ENCODE peak calls at places on chromosome 7, in four cellular contexts. M, S, N and K are unnamed samples. For H3K9me3, the result is how much of the 10 kb centered on the place peaks cover.

GRCh38 chr7:140417456-140418155 is 13.7 kb downstream of the RAB19 start:
- DNase-seq in M (no peak), S (no peak), N (no peak), K (no peak)

GRCh38 chr7:139094030-139094429 is 15.5 kb downstream of the ZC3HAV1 start:
- DNase-seq in M (no peak), S (no peak), N (no peak), K (no peak)

GRCh38 chr7:30920021-30920583 is 8.4 kb downstream of the AQP1 start:
- DNase-seq in M (no peak), S (peak), N (no peak), K (no peak)

GRCh38 chr7:107286751-107287621 is 118.2 kb downstream of the HBP1 start:
- DNase-seq in S (no peak), N (no peak), M (no peak), K (no peak)

GRCh38 chr7:36630112-36630650 is 94.1 kb downstream of the AOAH start:
- DNase-seq in S (no peak), N (no peak), M (no peak), K (no peak)

GRCh38 chr7:49845626-49846025 is 72.2 kb downstream of the VWC2 start:
- DNase-seq in N (no peak), S (no peak), M (no peak), K (no peak)

GRCh38 chr7:156096806-156097538 is 284.7 kb upstream of the SHH start:
- DNase-seq in S (no peak), N (no peak), M (no peak), K (no peak)

GRCh38 chr7:2719007-2719406 is 31.0 kb downstream of the AMZ1 start:
- DNase-seq in N (peak), S (no peak), M (peak), K (no peak)

GRCh38 chr7:31126976-31127375 is 74.9 kb downstream of the ADCYAP1R1 start:
- DNase-seq in N (no peak), S (no peak), M (no peak), K (no peak)

GRCh38 chr7:127813991-127814556 is 162.1 kb downstream of the SND1 start:
- DNase-seq in N (no peak), M (no peak), S (no peak), K (no peak)

GRCh38 chr7:143487566-143487965 is 9.9 kb downstream of the TAS2R41 start:
- DNase-seq in M (no peak), N (peak), S (no peak), K (no peak)

GRCh38 chr7:460374-461117 is 59.1 kb downstream of the PDGFA start:
- DNase-seq in M (no peak), S (peak), N (no peak), K (no peak)

GRCh38 chr7:5477126-5477525 is 53.5 kb upstream of the TNRC18 start:
- DNase-seq in M (no peak), S (no peak), N (no peak), K (no peak)

GRCh38 chr7:69656890-69657289 is 58.6 kb downstream of the AUTS2 start:
- DNase-seq in S (no peak), N (no peak), M (no peak), K (no peak)

GRCh38 chr7:87001214-87001613 is 58.2 kb downstream of the ELAPOR2 start:
- DNase-seq in M (no peak), S (no peak), N (no peak), K (no peak)

GRCh38 chr7:107505997-107506682 is 36.3 kb downstream of the GPR22 start:
- DNase-seq in S (no peak), M (no peak), N (peak), K (no peak)

GRCh38 chr7:111198255-111198654 is 107.3 kb downstream of the LRRN3 start:
- DNase-seq in N (no peak), S (peak), M (no peak), K (no peak)

GRCh38 chr7:106610996-106611886 is 49.7 kb downstream of the CCDC71L start:
- DNase-seq in M (no peak), N (no peak), S (no peak), K (no peak)

GRCh38 chr7:47816647-47817046 is 131.6 kb downstream of the PKD1L1 start:
- DNase-seq in N (no peak), S (no peak), M (no peak), K (no peak)

GRCh38 chr7:102916881-102917280 is 4.1 kb downstream of the LRRC17 start:
- DNase-seq in M (no peak), N (no peak), S (no peak), K (no peak)

GRCh38 chr7:134856692-134857091 is 77.3 kb downstream of the CALD1 start:
- DNase-seq in N (no peak), S (no peak), M (no peak), K (no peak)

GRCh38 chr7:29254663-29255062 is 60.1 kb downstream of the CHN2 start:
- DNase-seq in N (no peak), M (no peak), S (no peak), K (no peak)

GRCh38 chr7:156753630-156754029 is 113.1 kb downstream of the RNF32 start:
- DNase-seq in S (no peak), N (no peak), M (no peak), K (no peak)

GRCh38 chr7:41779918-41780317 is 77.0 kb upstream of the INHBA start:
- DNase-seq in N (no peak), S (no peak), M (no peak), K (no peak)

GRCh38 chr7:108322899-108323298 is 133.3 kb downstream of the NRCAM start:
- DNase-seq in S (no peak), N (no peak), M (no peak), K (no peak)

GRCh38 chr7:157854066-157854891 is 517.5 kb downstream of the DNAJB6 start:
- DNase-seq in N (peak), S (peak), M (no peak), K (no peak)

GRCh38 chr7:150803161-150803860 is 2.7 kb downstream of the TMEM176A start:
- DNase-seq in S (no peak), M (no peak), N (peak), K (no peak)

GRCh38 chr7:85041599-85042216 is 145.1 kb downstream of the SEMA3D start:
- DNase-seq in M (no peak), S (no peak), N (peak), K (peak)

GRCh38 chr7:151347200-151347599 is 5.6 kb downstream of the NUB1 start:
- DNase-seq in S (no peak), N (no peak), M (no peak), K (no peak)

DNA sequence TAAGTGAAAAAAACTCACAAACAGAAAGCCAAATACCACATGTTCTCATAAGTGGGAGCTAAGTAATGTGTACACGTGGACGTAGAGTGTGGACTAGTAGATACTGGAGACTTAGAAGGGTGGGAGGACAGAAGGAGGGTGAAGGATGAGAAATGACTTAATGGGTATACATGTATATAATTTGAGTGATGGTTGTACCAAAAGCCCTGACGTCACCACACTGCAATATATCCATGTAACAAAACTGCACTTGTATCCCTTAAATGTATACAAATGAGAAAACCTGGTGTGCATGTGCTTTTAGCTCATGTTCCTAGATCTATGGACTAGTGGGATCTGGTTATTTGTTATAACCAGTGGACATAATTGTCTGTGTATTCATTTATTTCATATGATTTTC is 48.5 kb upstream of the FGL2 start:
- DNase-seq in N (no peak), S (no peak), M (no peak), K (no peak)
- H3K9me3 ChIP-seq in N (under half), S (under half), M (under half), K (under half)

DNA sequence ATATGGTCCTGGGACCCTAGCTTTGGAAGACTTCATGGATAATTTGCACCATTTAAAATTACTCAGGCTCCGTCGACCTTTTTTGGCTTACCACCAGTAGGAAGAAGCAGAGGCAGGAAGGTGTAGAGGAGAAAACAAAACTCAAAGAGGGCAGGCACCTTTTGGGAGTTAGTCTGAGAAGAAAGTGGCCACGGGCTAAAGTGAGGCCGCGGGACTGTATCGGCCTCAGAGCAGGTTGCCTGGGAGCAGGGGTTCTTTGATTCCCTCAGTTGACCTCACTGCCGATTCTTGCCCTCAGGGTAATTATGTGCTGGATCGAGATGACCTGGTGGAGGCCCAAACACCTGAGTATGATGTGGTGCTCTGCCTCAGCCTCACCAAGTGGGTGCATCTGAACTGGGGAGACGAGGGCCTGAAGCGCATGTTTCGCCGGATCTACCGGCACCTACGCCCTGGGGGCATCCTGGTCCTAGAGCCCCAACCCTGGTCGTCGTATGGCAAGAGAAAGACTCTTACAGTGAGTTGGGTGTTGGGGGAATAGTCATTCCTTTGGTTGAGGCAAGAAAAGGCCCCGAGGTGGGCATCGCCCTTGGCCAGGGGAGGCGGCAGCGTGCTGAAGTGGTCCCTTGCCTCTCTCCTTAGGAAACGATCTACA is 3.1 kb downstream of the MEPCE start:
- DNase-seq in N (no peak), M (no peak), S (no peak), K (no peak)
- H3K27ac ChIP-seq in N (no peak), M (peak), S (peak), K (no peak)

DNA sequence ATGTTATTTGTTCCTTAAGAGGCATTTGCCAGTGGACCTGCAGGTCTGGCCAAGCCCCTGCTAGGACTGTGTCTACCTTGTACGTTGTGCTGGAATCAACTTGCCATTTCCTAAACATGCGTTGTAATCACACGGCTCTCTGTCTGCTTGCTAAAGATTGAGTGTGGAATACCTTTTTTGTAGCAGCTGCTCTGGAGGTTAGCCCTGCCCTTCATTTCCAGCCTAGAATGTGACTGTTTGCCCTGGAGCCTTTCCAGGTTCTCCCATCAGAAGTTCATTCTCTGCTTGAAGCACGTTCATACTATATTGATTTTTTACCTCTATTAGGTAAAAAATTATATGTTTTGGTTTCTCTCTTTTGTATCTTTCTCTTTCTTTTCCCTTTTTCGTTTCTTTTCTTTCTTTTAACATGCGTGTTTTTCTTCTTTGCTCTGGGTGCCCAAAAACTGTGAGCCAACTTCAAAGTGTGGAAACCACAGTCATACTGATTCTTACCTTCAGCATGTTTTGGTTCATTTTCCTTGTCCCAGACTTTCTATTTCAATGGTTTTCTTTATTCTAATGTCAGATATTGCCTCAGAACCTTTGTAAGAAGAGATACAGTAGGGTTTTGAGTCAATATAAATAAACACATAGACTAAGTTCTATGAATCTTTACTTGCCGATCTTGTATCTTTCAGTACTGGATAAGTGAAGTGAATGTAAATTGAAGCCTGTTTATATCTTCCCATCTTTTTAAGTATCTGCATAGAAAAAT is 111.9 kb upstream of the RPA3 start:
- DNase-seq in S (no peak), N (no peak), M (no peak), K (no peak)
- H3K9me3 ChIP-seq in S (under half), N (under half), M (under half), K (under half)

GRCh38 chr7:26959290-26959689 is 94.9 kb upstream of the SKAP2 start:
- DNase-seq in N (no peak), S (no peak), M (no peak), K (no peak)

GRCh38 chr7:26954929-26955328 is 90.5 kb upstream of the SKAP2 start:
- DNase-seq in N (no peak), M (no peak), S (no peak), K (no peak)

GRCh38 chr7:26955516-26955915 is 91.1 kb upstream of the SKAP2 start:
- DNase-seq in M (no peak), S (no peak), N (no peak), K (no peak)

GRCh38 chr7:26964409-26964808 is 100.0 kb upstream of the SKAP2 start:
- DNase-seq in S (no peak), M (no peak), N (no peak), K (no peak)

DNA sequence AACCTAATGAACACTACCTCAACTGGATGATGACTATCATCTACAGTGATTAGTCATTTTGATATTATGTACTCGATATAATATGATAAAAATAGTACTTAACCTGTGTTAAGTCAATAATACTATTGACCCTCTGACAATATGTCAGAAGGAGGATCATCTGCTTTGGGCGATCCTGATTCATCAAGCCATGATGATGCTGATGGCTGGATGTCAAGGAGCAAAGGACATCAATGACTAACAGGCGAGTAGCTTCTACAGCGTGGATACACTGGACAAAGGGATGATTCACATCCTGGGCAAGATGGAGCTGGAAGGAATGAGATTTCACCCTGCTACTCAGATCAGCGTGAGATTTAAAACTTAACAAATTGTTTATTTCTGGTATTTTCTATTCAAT is 94.4 kb upstream of the SKAP2 start:
- DNase-seq in S (peak), M (no peak), N (no peak), K (no peak)
- H3K27ac ChIP-seq in S (peak), M (no peak), N (no peak), K (no peak)

GRCh38 chr7:71261066-71261465 is 129.1 kb downstream of the GALNT17 start:
- DNase-seq in S (no peak), M (no peak), N (no peak), K (no peak)

GRCh38 chr7:71267734-71268133 is 135.8 kb downstream of the GALNT17 start:
- DNase-seq in S (no peak), M (no peak), N (no peak), K (no peak)

GRCh38 chr7:71266912-71267311 is 135.0 kb downstream of the GALNT17 start:
- DNase-seq in N (no peak), M (no peak), S (no peak), K (no peak)

GRCh38 chr7:71264005-71264404 is 132.1 kb downstream of the GALNT17 start:
- DNase-seq in S (no peak), N (no peak), M (no peak), K (no peak)
- H3K9me3 ChIP-seq in S (under half), N (under half), M (under half), K (under half)

GRCh38 chr7:38235606-38236005 is 37.8 kb downstream of the TARP start:
- DNase-seq in M (no peak), S (no peak), N (no peak), K (no peak)
- H3K27ac ChIP-seq in M (no peak), S (no peak), N (no peak), K (no peak)